ENCODE peak calls at places on chromosome 22, in ten cellular contexts. M is posterior cingulate gyrus; G is astrocyte of the cerebellum; C is HTR-8/SVneo; B is stimulated activated CD8-positive, alpha-beta memory T cell treated with anti-CD3 and anti-CD28 coated beads, Interleukin-15, amount 100 ng/mL, for 24 hours; E is NCI-H146; X is AG10803; P is hypothalamus; Z is CD8-positive, alpha-beta memory T cell; F is substantia nigra. I is an unnamed sample.

GRCh38 chr22:23410411-23410810 is 169.7 kb downstream of the IGLL1 start:
- DNase-seq in X (no peak), E (no peak), G (no peak), Z (no peak), C (no peak), B (no peak), P (no peak), M (no peak), F (no peak), I (no peak)

GRCh38 chr22:48889209-48889830 is 938.4 kb downstream of the BRD1 start:
- DNase-seq in F (no peak), C (no peak), E (no peak), Z (no peak), P (no peak), X (no peak), B (no peak), M (no peak), G (no peak), I (no peak)

GRCh38 chr22:37808294-37808657 is 542 bp downstream of the GCAT start:
- DNase-seq in F (no peak), E (no peak), X (no peak), B (no peak), G (no peak), Z (no peak), C (no peak), P (no peak), M (no peak), I (no peak)

GRCh38 chr22:44210721-44211120 is 30.0 kb downstream of the PARVG start:
- DNase-seq in G (peak), X (peak), Z (no peak), M (no peak), E (no peak), F (no peak), C (no peak), B (no peak), P (no peak), I (no peak)

GRCh38 chr22:46033256-46034200 is 56.6 kb upstream of the WNT7B start:
- DNase-seq in F (no peak), E (no peak), X (peak), G (no peak), Z (no peak), C (no peak), B (no peak), M (no peak), P (no peak), I (no peak)

GRCh38 chr22:28882545-28882877 is 861 bp upstream of the ZNRF3 start:
- DNase-seq in F (no peak), M (no peak), E (no peak), B (no peak), G (no peak), Z (no peak), X (no peak), P (no peak), C (no peak), I (no peak)

GRCh38 chr22:43995798-43996169 is 28.3 kb upstream of the PARVB start:
- DNase-seq in X (no peak), P (no peak), F (no peak), E (no peak), G (no peak), M (no peak), C (no peak), B (no peak), Z (no peak), I (no peak)

GRCh38 chr22:50269573-50270301 is 443 bp downstream of the MAPK11 start:
- DNase-seq in E (peak), B (no peak), F (no peak), G (no peak), X (peak), C (no peak), M (no peak), P (peak), Z (peak), I (no peak)

GRCh38 chr22:38938221-38938620 is 19.2 kb upstream of the APOBEC3A start:
- DNase-seq in B (no peak), G (no peak), M (no peak), E (no peak), F (no peak), X (no peak), P (no peak), C (no peak), Z (no peak), I (no peak)

I was measured in brain pericyte.